ENCODE peak calls at places on chromosomes 6 and 20, in five cellular contexts. E is heart right ventricle, C is heart left ventricle, A is omental fat pad, D is endothelial cell. T is an unnamed sample.

GRCh38 chr6:80217799-80218198 is 111.3 kb downstream of the BCKDHB start:
- DNase-seq in E (no peak), A (no peak), C (no peak), D (no peak), T (no peak)

GRCh38 chr6:150395388-150396009 is 26.7 kb downstream of the IYD start:
- DNase-seq in C (no peak), D (peak), E (no peak), A (no peak), T (peak)

GRCh38 chr20:21714297-21715192 is 9.1 kb downstream of the PAX1 start:
- DNase-seq in E (no peak), C (no peak), D (no peak), A (no peak), T (no peak)

GRCh38 chr6:41200296-41200900 is 551 bp downstream of the TREML2 start:
- DNase-seq in A (no peak), E (no peak), C (no peak), D (peak), T (no peak)

GRCh38 chr6:137390264-137390787 is 103.9 kb downstream of the OLIG3 start:
- DNase-seq in C (no peak), D (no peak), E (no peak), A (no peak), T (no peak)

GRCh38 chr20:63166423-63167020 is 49.4 kb downstream of the YTHDF1 start:
- DNase-seq in C (peak), A (no peak), D (no peak), E (peak), T (no peak)

GRCh38 chr20:38692436-38693411 is 31.6 kb upstream of the SLC32A1 start:
- DNase-seq in C (no peak), D (peak), E (peak), A (no peak), T (peak)

GRCh38 chr6:165917576-165917975 is 250.1 kb downstream of the TBXT start:
- DNase-seq in C (no peak), A (no peak), D (no peak), E (no peak), T (no peak)

GRCh38 chr6:119915971-119916370 is 566.4 kb upstream of the MAN1A1 start:
- DNase-seq in E (no peak), D (no peak), A (no peak), C (no peak), T (no peak)

GRCh38 chr20:36975085-36975829 is 23.7 kb upstream of the SAMHD1 start:
- DNase-seq in E (no peak), A (no peak), D (no peak), C (no peak), T (no peak)

GRCh38 chr6:90350689-90351554 is 54.3 kb upstream of the BACH2 start:
- DNase-seq in A (no peak), D (no peak), C (no peak), E (no peak), T (no peak)

GRCh38 chr6:81767163-81768000 is 14.9 kb upstream of the TENT5A start:
- DNase-seq in D (no peak), E (no peak), A (no peak), C (no peak), T (peak)

GRCh38 chr6:150142657-150143501 is at the start of gene PPP1R14C:
- DNase-seq in D (peak), E (peak), A (no peak), C (peak), T (peak)

GRCh38 chr6:135905604-135906300 is 54.3 kb downstream of the PDE7B start:
- DNase-seq in D (no peak), A (no peak), C (no peak), E (no peak), T (no peak)

GRCh38 chr6:116542426-116542825 is 3.1 kb downstream of the TRAPPC3L start:
- DNase-seq in C (no peak), E (no peak), D (no peak), A (no peak), T (no peak)

GRCh38 chr6:142746524-142746923 is 198.5 kb downstream of the HIVEP2 start:
- DNase-seq in D (peak), C (no peak), E (no peak), A (no peak), T (peak)

GRCh38 chr20:2820084-2820895 is 4.1 kb downstream of the TMEM239 start:
- DNase-seq in D (no peak), E (peak), C (no peak), A (no peak), T (no peak)

GRCh38 chr6:81166770-81167169 is 585.7 kb downstream of the TENT5A start:
- DNase-seq in E (no peak), A (no peak), C (no peak), D (no peak), T (peak)

GRCh38 chr6:73455865-73456629 is 4.0 kb upstream of the CGAS start:
- DNase-seq in A (no peak), D (no peak), C (no peak), E (no peak), T (peak)

GRCh38 chr6:56399672-56400263 is 152.4 kb upstream of the COL21A1 start:
- DNase-seq in D (no peak), C (no peak), A (no peak), E (no peak), T (no peak)

GRCh38 chr6:44268095-44268628 is 2.1 kb upstream of the TMEM151B start:
- DNase-seq in A (no peak), E (no peak), D (peak), C (no peak), T (peak)

GRCh38 chr6:11535801-11536230 is 1.7 kb upstream of the TMEM170B start:
- DNase-seq in D (peak), A (no peak), C (no peak), E (no peak), T (peak)

GRCh38 chr6:101956961-101957360 is 563.5 kb downstream of the GRIK2 start:
- DNase-seq in E (no peak), A (no peak), C (no peak), D (no peak), T (no peak)

GRCh38 chr20:50278684-50279531 is 88.3 kb downstream of the CEBPB start:
- DNase-seq in E (peak), D (no peak), A (no peak), C (peak), T (peak)

GRCh38 chr6:105561501-105561900 is 158.6 kb upstream of the PREP start:
- DNase-seq in A (no peak), C (no peak), E (no peak), D (no peak), T (no peak)

GRCh38 chr20:35506872-35507638 is 22.4 kb downstream of the C20orf173 start:
- DNase-seq in C (no peak), A (no peak), E (no peak), D (no peak), T (no peak)

GRCh38 chr20:6769953-6770831 is 2.7 kb downstream of the BMP2 start:
- DNase-seq in D (peak), E (peak), C (peak), A (no peak), T (no peak)

GRCh38 chr6:2853766-2854393 is 12.2 kb upstream of the SERPINB1 start:
- DNase-seq in D (no peak), C (peak), A (peak), E (no peak), T (peak)
- TF ChIP-seq CTCF in D (peak), C (peak), A (peak), E (peak), T (peak)

DNA sequence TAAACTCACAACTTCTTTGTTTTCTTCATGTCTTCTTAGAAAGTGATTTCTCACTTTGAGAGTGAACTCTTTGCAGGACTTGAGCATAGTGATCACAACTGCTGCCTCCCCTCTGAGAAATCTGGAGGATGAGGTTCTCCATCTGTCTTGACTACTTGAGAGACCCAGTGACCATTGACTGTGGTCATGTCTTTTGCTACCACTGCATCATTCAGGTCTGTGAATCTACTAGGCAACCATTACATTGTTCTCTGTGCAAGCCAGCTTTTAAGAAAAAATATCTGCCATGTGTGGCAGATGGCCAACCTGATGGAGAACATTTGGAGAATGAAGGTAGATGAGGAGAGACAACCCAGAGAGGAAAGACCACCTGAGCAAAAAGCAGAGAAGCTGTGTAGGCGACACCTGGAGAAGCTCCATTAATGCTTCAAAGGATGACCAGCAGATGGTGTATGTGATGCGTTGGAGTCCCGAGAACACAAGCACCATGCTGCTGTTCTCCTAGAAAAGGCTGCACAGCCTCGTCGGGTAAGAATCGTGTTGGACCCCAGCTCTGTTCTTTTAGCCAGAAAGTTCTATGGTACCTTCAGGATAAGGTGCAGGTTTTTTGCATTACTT is 25.1 kb upstream of the TRIM26 start:
- DNase-seq in D (no peak), C (no peak), A (no peak), E (no peak), T (peak)
- TF ChIP-seq CTCF in D (no peak), C (no peak), A (no peak), E (peak), T (peak)

GRCh38 chr6:161660666-161661571 is 387.1 kb upstream of the AGPAT4 start:
- DNase-seq in A (no peak), E (no peak), D (no peak), C (no peak), T (no peak)
- TF ChIP-seq CTCF in A (no peak), E (no peak), D (no peak), C (no peak), T (no peak)

GRCh38 chr20:48629069-48629959 is 198.5 kb downstream of the PREX1 start:
- DNase-seq in D (no peak), C (no peak), E (no peak), A (no peak), T (no peak)

GRCh38 chr20:48631114-48632016 is 196.4 kb downstream of the PREX1 start:
- DNase-seq in C (no peak), A (no peak), D (no peak), E (no peak), T (no peak)

GRCh38 chr20:48629960-48630315 is 197.9 kb downstream of the PREX1 start:
- DNase-seq in A (no peak), D (no peak), C (no peak), E (no peak), T (no peak)

GRCh38 chr20:48632017-48632824 is 195.6 kb downstream of the PREX1 start:
- DNase-seq in E (no peak), D (no peak), C (no peak), A (no peak), T (no peak)

GRCh38 chr20:48630342-48631075 is 197.3 kb downstream of the PREX1 start:
- DNase-seq in D (no peak), A (no peak), C (no peak), E (no peak), T (no peak)
- TF ChIP-seq CTCF in D (no peak), A (no peak), C (no peak), E (no peak), T (no peak)

DNA sequence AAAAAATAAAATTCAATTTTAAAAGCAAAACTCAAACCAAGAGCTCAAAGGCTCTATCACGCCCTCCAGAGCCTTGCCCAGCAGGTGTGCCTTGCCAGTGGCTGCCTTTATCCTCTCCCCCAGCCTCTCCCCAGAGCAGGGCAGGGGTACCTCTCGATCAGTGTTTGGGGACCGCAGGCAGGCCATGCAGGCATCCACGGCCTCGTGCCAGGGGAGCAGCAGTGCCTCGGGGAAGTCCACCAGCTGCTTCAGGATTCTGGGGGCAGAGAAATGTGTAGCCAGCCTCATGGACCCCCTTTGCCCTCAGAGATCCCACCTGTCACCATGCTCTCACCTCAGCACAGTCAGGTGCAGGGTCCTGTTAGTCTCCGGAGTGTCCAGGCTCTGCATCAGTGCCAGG is 5.7 kb downstream of the CUL7 start:
- DNase-seq in E (no peak), D (no peak), A (no peak), C (no peak), T (no peak)
- TF ChIP-seq CTCF in E (no peak), D (no peak), A (no peak), C (no peak), T (no peak)

DNA sequence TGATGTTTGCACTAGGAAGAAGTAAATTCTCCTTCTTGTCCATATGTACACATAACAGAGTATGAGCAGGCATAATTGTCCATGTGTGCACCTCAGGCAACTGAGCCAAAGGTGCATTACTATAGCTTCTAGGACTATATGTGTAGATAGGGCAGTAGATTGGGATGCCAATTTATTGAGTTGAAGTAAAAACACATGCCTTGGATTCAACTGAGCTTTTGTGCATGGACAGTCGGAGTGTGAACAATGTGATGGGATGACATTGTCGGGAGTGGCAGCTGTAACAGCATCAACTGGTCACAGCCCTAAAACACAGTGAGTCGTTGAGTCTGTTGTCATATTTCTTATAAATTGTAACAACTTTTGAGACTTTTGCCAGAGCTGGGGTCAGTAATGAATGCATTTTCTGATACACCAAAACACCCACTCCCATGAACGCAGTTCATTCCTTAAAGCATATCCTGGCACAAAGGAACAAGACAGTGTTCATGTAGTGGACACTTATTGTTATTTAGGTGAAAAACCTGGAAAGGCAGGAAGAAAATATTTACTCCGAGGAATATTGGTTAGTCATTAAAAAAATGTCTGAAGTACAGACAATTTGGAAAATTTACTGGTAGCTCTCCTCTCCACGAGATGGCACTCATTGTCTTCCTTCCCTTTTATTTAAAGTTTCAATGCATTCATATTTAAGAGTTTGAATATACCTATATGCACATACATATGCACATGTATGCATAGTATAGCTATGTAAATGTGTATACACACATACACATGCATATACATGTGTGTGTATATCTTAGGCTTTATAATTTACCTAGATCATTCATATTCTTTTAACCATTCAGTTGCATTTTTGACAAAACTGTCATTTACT is 302.0 kb upstream of the STXBP5 start:
- DNase-seq in A (no peak), D (no peak), C (no peak), E (no peak), T (peak)
- TF ChIP-seq CTCF in A (no peak), D (no peak), C (no peak), E (peak), T (peak)

GRCh38 chr20:49245921-49246740 is 26.9 kb downstream of the DDX27 start:
- DNase-seq in D (peak), A (no peak), E (no peak), C (no peak), T (peak)
- TF ChIP-seq CTCF in D (peak), A (no peak), E (peak), C (peak), T (peak)

DNA sequence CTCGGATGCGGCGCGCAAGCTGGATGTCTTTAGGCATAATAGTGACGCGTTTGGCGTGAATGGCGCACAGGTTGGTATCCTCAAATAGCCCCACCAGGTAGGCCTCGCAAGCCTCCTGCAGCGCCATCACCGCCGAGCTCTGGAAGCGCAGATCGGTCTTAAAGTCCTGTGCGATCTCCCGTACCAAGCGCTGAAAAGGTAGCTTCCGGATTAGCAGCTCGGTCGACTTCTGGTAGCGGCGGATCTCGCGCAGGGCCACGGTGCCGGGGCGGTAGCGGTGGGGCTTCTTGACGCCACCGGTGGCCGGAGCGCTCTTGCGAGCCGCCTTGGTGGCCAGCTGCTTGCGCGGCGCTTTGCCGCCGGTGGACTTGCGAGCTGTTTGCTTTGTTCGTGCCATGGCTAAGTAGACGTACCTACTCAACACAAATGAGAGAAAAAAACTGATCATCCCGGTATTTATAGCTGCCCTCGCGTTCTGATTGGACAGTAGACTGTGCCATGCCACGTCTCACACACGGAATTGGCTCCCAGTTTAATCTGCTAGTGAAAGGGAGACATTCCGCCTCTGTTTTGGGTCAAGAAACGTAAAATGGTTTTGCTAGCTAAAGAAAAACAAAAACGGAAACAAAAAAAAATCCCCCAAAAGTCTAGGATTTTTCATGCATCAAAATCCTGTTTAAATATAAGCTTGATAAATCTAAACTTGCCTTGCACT is 40.1 kb downstream of the OR2B2 start:
- DNase-seq in D (peak), E (peak), C (peak), A (no peak), T (peak)
- TF ChIP-seq CTCF in D (no peak), E (no peak), C (no peak), A (no peak), T (no peak)

DNA sequence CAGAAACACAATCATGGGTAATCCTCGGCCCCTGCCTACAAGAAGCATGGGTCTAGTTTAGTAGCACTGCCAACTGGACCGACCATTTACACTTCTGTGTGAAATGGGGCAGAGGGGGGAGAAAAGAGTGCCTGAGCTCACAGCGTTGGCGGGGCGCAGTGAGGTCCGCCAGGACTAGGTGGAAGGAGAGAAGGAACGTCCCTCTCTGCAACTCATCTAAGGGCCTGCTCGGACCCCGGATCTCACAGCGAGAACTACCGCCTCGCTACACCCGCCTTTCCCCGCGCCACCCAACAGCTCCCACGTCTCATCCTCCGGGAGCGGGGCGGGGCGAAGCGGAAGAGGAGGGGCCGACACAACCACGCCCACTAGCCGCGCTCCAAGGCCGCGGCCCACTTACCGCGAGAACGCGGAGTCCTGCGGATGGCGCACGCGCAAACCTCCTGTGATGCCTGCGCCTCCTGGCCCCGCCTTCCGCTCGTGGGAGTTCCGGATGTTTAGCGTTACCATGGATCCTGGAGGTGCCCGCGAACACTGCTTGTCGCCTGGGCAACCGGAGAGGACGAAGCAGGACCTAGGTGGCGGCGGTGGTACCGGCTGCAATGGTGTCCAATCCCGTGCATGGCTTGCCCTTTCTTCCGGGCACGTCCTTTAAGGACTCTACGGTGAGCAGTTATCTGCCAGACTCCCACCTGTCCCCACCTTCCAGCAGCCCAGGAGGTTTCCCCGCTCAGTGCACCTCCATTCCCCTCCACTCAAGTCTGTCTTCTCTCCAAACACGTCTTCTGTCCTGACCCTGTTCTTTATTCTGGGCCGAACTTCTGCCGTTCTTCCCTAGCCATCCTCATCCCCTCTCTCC is at the start of gene EFHC1:
- DNase-seq in E (peak), D (peak), C (peak), A (peak), T (peak)
- TF ChIP-seq CTCF in E (peak), D (no peak), C (no peak), A (no peak), T (no peak)

T was measured in MCF 10A.